ENCODE peak calls at places on chromosomes 13 and 19, in six cellular contexts. Q, W, Y, J, H and G are unnamed samples. For H3K4me1, the result is how much of the 10 kb centered on the place peaks cover.

GRCh38 chr13:44969858-44970484 is 19.3 kb downstream of the NUFIP1 start:
- DNase-seq in Q (peak), W (peak), Y (peak), J (no peak), H (no peak), G (no peak)

GRCh38 chr19:53549354-53549753 is 11.4 kb downstream of the ZNF331 start:
- DNase-seq in Q (no peak), W (no peak), Y (no peak), J (no peak), H (no peak), G (no peak)

GRCh38 chr13:95296326-95296939 is 4.8 kb downstream of the ABCC4 start:
- DNase-seq in Q (peak), W (peak), Y (no peak), J (peak), H (peak), G (no peak)

GRCh38 chr19:16369664-16370576 is 45.3 kb downstream of the KLF2 start:
- DNase-seq in Q (no peak), W (no peak), Y (no peak), J (no peak), H (peak), G (no peak)

GRCh38 chr19:8269724-8270123 is 38.4 kb downstream of the CD320 start:
- DNase-seq in Q (no peak), W (no peak), Y (no peak), J (no peak), H (no peak), G (no peak)

GRCh38 chr19:11814707-11815050 is 606 bp downstream of the ZNF440 start:
- DNase-seq in Q (no peak), W (peak), Y (no peak), J (peak), H (no peak), G (no peak)

GRCh38 chr19:47049307-47049700 is 880 bp upstream of the TMEM160 start:
- DNase-seq in Q (no peak), W (peak), Y (no peak), J (no peak), H (no peak), G (no peak)

GRCh38 chr13:105918842-105919741 is 616.4 kb downstream of the EFNB2 start:
- DNase-seq in Q (no peak), W (peak), Y (no peak), J (peak), H (no peak), G (no peak)

GRCh38 chr19:45473366-45474190 is 5.8 kb downstream of the FOSB start:
- DNase-seq in Q (no peak), W (no peak), Y (no peak), J (no peak), H (no peak), G (no peak)

DNA sequence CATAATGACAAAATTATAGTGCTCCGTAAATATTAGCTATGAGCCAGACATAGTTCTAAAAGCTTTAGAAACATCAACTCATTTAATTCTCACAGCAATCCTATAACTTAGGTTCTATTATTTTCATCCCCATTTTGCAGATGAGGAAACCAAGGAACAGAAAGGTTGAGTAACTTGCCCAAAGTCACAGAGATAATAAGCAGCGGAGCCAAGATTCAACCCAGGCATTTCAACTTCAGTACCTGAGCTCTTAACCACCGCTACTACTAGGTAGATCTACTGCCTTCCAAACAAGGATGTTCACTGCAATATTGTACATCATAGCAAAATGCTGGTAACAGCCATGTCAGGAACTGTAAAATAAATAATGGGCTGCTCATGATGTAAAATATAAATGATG is 39.9 kb downstream of the ELF1 start:
- DNase-seq in Q (no peak), W (no peak), Y (no peak), J (no peak), H (no peak), G (no peak)
- H3K4me1 ChIP-seq in Q (half or more), W (under half), Y (under half), J (under half), H (under half), G (under half)

GRCh38 chr19:13094285-13094595 is 8.4 kb downstream of the LYL1 start:
- DNase-seq in Q (no peak), W (no peak), Y (no peak), J (no peak), H (no peak), G (peak)

GRCh38 chr19:13091400-13092161 is 11.1 kb downstream of the LYL1 start:
- DNase-seq in Q (peak), W (no peak), Y (no peak), J (no peak), H (no peak), G (peak)

GRCh38 chr19:13092206-13092605 is 10.5 kb downstream of the LYL1 start:
- DNase-seq in Q (no peak), W (no peak), Y (no peak), J (no peak), H (no peak), G (no peak)

GRCh38 chr19:13093407-13094284 is 9.0 kb downstream of the LYL1 start:
- DNase-seq in Q (peak), W (peak), Y (peak), J (peak), H (peak), G (peak)

DNA sequence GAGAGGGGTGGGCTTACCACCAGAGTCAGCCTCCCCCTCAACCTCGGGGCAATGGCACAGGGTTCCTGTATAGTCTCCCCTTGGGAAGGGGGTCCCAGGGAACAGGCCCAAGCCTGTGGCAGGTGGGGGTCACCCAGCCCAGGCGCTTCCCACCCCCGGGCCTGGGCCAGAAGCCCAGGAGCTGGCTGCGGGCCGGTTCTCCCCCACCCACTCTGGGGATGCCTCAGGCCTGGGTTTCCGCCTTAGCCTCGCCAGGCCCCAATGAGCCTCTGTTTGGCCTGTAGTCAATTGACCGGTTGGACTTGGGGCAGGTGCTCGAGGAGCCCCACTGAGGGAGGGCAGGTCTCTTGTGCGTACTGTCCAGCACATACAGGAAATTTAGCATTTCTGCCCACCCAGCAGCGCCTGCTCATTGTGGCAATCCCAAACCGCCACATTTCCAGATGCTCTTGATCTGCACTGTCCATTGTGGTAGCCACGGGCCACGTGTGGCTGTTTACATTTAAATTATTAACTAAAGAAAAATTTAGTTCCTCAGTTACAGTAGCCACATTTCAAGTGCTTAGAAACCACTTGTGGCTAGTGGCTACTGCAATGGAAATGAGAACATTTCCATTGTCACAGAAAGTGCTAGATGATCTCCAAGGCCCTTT is 9.9 kb downstream of the LYL1 start:
- DNase-seq in Q (no peak), W (no peak), Y (no peak), J (no peak), H (no peak), G (peak)
- H3K4me1 ChIP-seq in Q (half or more), W (under half), Y (under half), J (under half), H (under half), G (under half)

GRCh38 chr19:2185734-2186070 is 22.0 kb downstream of the DOT1L start:
- DNase-seq in Q (no peak), W (no peak), Y (no peak), J (no peak), H (no peak), G (no peak)

GRCh38 chr19:2186071-2186846 is 22.5 kb downstream of the DOT1L start:
- DNase-seq in Q (peak), W (no peak), Y (no peak), J (peak), H (no peak), G (peak)

GRCh38 chr19:2188708-2189385 is 25.1 kb downstream of the DOT1L start:
- DNase-seq in Q (no peak), W (no peak), Y (no peak), J (no peak), H (no peak), G (no peak)

GRCh38 chr19:2184422-2185012 is 20.8 kb downstream of the DOT1L start:
- DNase-seq in Q (no peak), W (no peak), Y (no peak), J (no peak), H (no peak), G (no peak)

DNA sequence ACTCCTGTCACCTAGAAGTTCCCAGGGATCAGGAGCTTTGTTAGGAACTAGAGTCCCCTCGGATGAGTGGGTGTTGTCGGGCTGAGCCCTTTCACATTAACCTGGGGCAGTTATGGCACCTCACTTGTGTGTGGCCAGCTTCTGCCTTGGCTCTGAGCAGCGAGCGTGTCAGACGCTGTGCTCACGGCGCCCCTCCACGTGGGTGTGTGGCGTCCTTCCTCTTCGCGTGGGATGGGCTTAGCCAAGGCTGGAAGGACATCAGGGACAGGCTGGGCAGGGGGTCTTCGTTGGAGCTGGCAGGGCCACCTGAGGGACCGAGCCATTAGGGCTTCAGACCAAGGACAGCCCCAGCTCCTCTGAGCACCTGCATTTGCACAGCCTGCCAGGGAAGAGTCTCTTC is 23.4 kb downstream of the DOT1L start:
- DNase-seq in Q (no peak), W (no peak), Y (no peak), J (no peak), H (no peak), G (no peak)
- H3K4me1 ChIP-seq in Q (under half), W (under half), Y (under half), J (under half), H (under half), G (under half)

GRCh38 chr19:40750035-40750284 is 317 bp downstream of the ACTMAP start:
- DNase-seq in Q (no peak), W (peak), Y (no peak), J (no peak), H (no peak), G (no peak)
- H3K4me1 ChIP-seq in Q (half or more), W (under half), Y (under half), J (under half), H (under half), G (under half)

DNA sequence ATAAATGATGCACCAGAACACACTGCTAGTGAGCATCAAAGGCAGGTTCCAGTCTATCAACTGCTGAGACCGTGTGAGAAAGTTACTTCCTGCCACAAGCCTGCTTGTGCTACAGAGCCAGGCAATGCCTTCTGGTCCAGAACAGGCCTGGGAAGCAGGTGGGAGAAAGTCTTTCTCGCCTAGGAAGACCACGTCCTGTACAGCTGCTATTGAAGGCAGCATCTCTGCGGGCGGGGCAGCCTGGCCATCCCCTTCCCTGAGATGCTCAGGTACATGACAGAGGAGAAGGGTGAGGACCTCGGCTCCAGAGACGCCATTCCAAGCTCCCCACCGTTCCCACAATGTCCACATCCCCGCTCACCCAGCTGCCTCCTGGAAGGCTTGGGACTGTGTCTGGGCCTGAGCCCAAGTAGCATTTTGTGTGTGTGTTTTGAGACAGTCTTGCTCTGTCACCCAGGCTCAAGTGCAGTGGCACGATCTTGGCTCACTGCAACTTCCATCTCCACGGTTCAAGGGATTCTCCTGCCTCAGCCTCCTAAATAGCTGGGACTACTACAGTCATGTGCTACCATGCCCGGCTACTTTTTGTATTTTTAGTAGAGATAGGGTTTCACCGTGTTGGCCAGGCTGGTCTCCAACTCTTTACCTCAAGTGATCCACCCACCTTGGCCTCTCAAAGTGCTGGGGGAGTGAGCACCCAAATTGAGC is 3.4 kb downstream of the RFX1 start:
- DNase-seq in Q (no peak), W (no peak), Y (no peak), J (no peak), H (no peak), G (no peak)
- H3K4me1 ChIP-seq in Q (under half), W (under half), Y (under half), J (under half), H (under half), G (under half)

DNA sequence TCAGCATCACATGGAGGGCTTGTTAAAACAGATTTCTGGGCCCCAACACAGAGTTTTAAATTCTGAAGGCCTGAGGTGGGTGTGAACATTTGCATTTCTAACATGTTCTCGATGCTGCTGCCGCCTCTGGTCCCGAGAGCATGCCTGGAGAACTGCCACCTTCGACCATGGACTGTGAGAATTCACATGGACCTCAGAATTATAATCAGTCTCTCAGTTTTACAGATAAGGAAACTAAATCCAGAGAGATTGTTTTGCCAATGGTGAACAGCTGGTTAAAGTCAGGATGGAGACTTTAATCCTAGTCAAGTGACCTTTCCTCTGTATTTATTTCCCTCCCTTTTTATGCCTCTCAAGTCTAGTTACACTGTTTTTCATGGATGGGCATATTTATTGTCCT is 14.7 kb downstream of the ALOX5AP start:
- DNase-seq in Q (no peak), W (no peak), Y (no peak), J (no peak), H (no peak), G (no peak)
- H3K4me1 ChIP-seq in Q (under half), W (under half), Y (under half), J (under half), H (under half), G (under half)

GRCh38 chr13:98459721-98460370 is 117.1 kb downstream of the STK24 start:
- DNase-seq in Q (no peak), W (no peak), Y (no peak), J (no peak), H (no peak), G (no peak)
- H3K4me1 ChIP-seq in Q (under half), W (under half), Y (under half), J (under half), H (under half), G (under half)